ENCODE peak calls at places on chromosomes 2 and 18, in four cellular contexts. One of them, this sample, is unnamed.

GRCh38 chr2:186570587-186570986 is 19.3 kb upstream of the ITGAV start:
- DNase-seq in cardiac muscle cell: peak; percentile 66
- DNase-seq in endothelial cell of umbilical vein: peak; percentile 21
- DNase-seq in kidney epithelial cell: peak; percentile 61
- DNase-seq in this sample: no peak

GRCh38 chr2:178882666-178883440 is 75.6 kb upstream of the TTN start:
- DNase-seq in cardiac muscle cell: peak; percentile 59
- DNase-seq in endothelial cell of umbilical vein: peak; percentile 95
- DNase-seq in kidney epithelial cell: no peak
- DNase-seq in this sample: no peak

GRCh38 chr18:44894011-44894410 is 213.3 kb downstream of the SETBP1 start:
- DNase-seq in cardiac muscle cell: no peak
- DNase-seq in endothelial cell of umbilical vein: peak; percentile 18
- DNase-seq in kidney epithelial cell: no peak
- DNase-seq in this sample: no peak

GRCh38 chr18:48333563-48333962 is 75.6 kb downstream of the ZBTB7C start:
- DNase-seq in cardiac muscle cell: no peak
- DNase-seq in endothelial cell of umbilical vein: no peak
- DNase-seq in kidney epithelial cell: no peak
- DNase-seq in this sample: no peak

GRCh38 chr2:152508446-152508845 is 173.5 kb downstream of the FMNL2 start:
- DNase-seq in cardiac muscle cell: peak; percentile 56
- DNase-seq in endothelial cell of umbilical vein: peak; percentile 83
- DNase-seq in kidney epithelial cell: no peak
- DNase-seq in this sample: no peak

GRCh38 chr2:84894131-84894586 is 11.3 kb upstream of the TMSB10 start:
- DNase-seq in cardiac muscle cell: no peak
- DNase-seq in endothelial cell of umbilical vein: no peak
- DNase-seq in kidney epithelial cell: no peak
- DNase-seq in this sample: no peak

GRCh38 chr18:35186491-35187034 is 54.3 kb upstream of the ZNF397 start:
- DNase-seq in cardiac muscle cell: no peak
- DNase-seq in endothelial cell of umbilical vein: no peak
- DNase-seq in kidney epithelial cell: no peak
- DNase-seq in this sample: no peak

GRCh38 chr2:236665572-236666118 is 96.0 kb downstream of the ACKR3 start:
- DNase-seq in cardiac muscle cell: peak; percentile 27
- DNase-seq in endothelial cell of umbilical vein: no peak
- DNase-seq in kidney epithelial cell: no peak
- DNase-seq in this sample: no peak

GRCh38 chr2:97706112-97706511 is 7.3 kb upstream of the ZAP70 start:
- DNase-seq in cardiac muscle cell: no peak
- DNase-seq in endothelial cell of umbilical vein: no peak
- DNase-seq in kidney epithelial cell: no peak
- DNase-seq in this sample: no peak

GRCh38 chr2:194104687-194105086 is 1552.3 kb upstream of the SLC39A10 start:
- DNase-seq in cardiac muscle cell: peak; percentile 5
- DNase-seq in endothelial cell of umbilical vein: no peak
- DNase-seq in kidney epithelial cell: no peak
- DNase-seq in this sample: no peak

GRCh38 chr2:106977707-106978106 is 91.7 kb upstream of the ST6GAL2 start:
- DNase-seq in cardiac muscle cell: peak; percentile 68
- DNase-seq in endothelial cell of umbilical vein: no peak
- DNase-seq in kidney epithelial cell: no peak
- DNase-seq in this sample: no peak

GRCh38 chr2:164314148-164314547 is 307.1 kb downstream of the GRB14 start:
- DNase-seq in cardiac muscle cell: peak; percentile 4
- DNase-seq in endothelial cell of umbilical vein: no peak
- DNase-seq in kidney epithelial cell: no peak
- DNase-seq in this sample: no peak

GRCh38 chr18:9743200-9744016 is 35.3 kb downstream of the RAB31 start:
- DNase-seq in cardiac muscle cell: peak; percentile 86
- DNase-seq in endothelial cell of umbilical vein: peak; percentile 87
- DNase-seq in kidney epithelial cell: peak; percentile 93
- DNase-seq in this sample: peak; percentile 37

GRCh38 chr2:41878056-41878455 is 169.8 kb upstream of the PKDCC start:
- DNase-seq in cardiac muscle cell: no peak
- DNase-seq in endothelial cell of umbilical vein: no peak
- DNase-seq in kidney epithelial cell: no peak
- DNase-seq in this sample: no peak

DNA sequence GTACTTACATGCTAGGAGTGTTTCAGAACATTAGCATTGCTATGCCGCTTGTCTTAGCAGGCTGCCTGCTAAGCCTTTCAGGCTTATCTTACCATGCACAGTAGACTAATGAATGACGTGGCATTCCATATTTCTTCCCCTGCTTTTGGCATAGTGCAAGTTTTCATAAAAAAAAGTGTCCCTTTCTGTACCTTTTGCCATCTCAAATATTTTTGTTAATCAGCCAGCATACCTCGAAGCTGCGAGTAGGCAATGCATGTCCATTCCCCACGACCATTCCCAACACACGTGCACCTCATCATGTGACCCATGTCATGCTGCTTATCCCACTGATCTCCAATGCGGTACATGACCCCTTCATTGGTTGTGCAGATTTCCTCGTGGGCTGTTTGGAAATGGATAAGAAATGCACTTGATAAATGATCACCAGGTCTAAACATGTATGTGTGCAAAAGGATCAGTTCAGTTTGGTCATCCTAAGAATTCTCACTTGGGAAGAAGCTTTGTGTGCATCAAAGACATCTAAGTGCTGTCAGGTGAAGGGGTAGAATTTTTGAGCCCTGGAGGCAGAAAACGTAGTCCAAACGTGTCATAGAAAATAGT is 13.9 kb downstream of the FN1 start:
- DNase-seq in cardiac muscle cell: peak; percentile 75
- DNase-seq in endothelial cell of umbilical vein: peak; percentile 53
- DNase-seq in kidney epithelial cell: no peak
- DNase-seq in this sample: no peak
- H3K36me3 ChIP-seq in cardiac muscle cell: peaks cover 13% of the 10 kb centered on the region
- H3K36me3 ChIP-seq in endothelial cell of umbilical vein: peaks cover 77% of the 10 kb centered on the region
- H3K36me3 ChIP-seq in kidney epithelial cell: peaks cover 15% of the 10 kb centered on the region
- H3K36me3 ChIP-seq in this sample: no peaks in the 10 kb centered on the region

GRCh38 chr18:49794740-49795139 is 18.6 kb downstream of the ACAA2 start:
- DNase-seq in cardiac muscle cell: no peak
- DNase-seq in endothelial cell of umbilical vein: no peak
- DNase-seq in kidney epithelial cell: no peak
- DNase-seq in this sample: no peak
- H3K36me3 ChIP-seq in cardiac muscle cell: peaks cover 77% of the 10 kb centered on the region
- H3K36me3 ChIP-seq in endothelial cell of umbilical vein: peaks cover 5% of the 10 kb centered on the region
- H3K36me3 ChIP-seq in kidney epithelial cell: no peaks in the 10 kb centered on the region
- H3K36me3 ChIP-seq in this sample: no peaks in the 10 kb centered on the region

GRCh38 chr2:24839729-24840128 is 46.5 kb downstream of the CENPO start:
- DNase-seq in cardiac muscle cell: no peak
- DNase-seq in endothelial cell of umbilical vein: no peak
- DNase-seq in kidney epithelial cell: no peak
- DNase-seq in this sample: no peak
- H3K36me3 ChIP-seq in cardiac muscle cell: no peaks in the 10 kb centered on the region
- H3K36me3 ChIP-seq in endothelial cell of umbilical vein: no peaks in the 10 kb centered on the region
- H3K36me3 ChIP-seq in kidney epithelial cell: no peaks in the 10 kb centered on the region
- H3K36me3 ChIP-seq in this sample: peaks cover 20% of the 10 kb centered on the region

GRCh38 chr2:9498210-9498609 is 23.9 kb downstream of the IAH1 start:
- DNase-seq in cardiac muscle cell: no peak
- DNase-seq in endothelial cell of umbilical vein: peak; percentile 71
- DNase-seq in kidney epithelial cell: no peak
- DNase-seq in this sample: no peak
- H3K36me3 ChIP-seq in cardiac muscle cell: peaks cover 41% of the 10 kb centered on the region
- H3K36me3 ChIP-seq in endothelial cell of umbilical vein: peaks cover 17% of the 10 kb centered on the region
- H3K36me3 ChIP-seq in kidney epithelial cell: peaks cover 6% of the 10 kb centered on the region
- H3K36me3 ChIP-seq in this sample: peaks cover 43% of the 10 kb centered on the region

GRCh38 chr2:216117566-216117965 is 8.4 kb downstream of the XRCC5 start:
- DNase-seq in cardiac muscle cell: no peak
- DNase-seq in endothelial cell of umbilical vein: no peak
- DNase-seq in kidney epithelial cell: no peak
- DNase-seq in this sample: no peak
- H3K36me3 ChIP-seq in cardiac muscle cell: peaks cover 74% of the 10 kb centered on the region
- H3K36me3 ChIP-seq in endothelial cell of umbilical vein: peaks cover 47% of the 10 kb centered on the region
- H3K36me3 ChIP-seq in kidney epithelial cell: peaks cover 2% of the 10 kb centered on the region
- H3K36me3 ChIP-seq in this sample: peaks cover 91% of the 10 kb centered on the region